ENCODE peak calls at places on chromosomes 5 and 9, in seven cellular contexts. C is neural progenitor cell, Z is upper lobe of right lung, K is dorsolateral prefrontal cortex, U is heart right ventricle, N is gastrocnemius medialis, Q is sigmoid colon. J is an unnamed sample.

GRCh38 chr5:171537463-171537862 is 118.0 kb downstream of the FGF18 start:
- DNase-seq in C (no peak), Z (no peak), K (no peak), U (no peak), N (no peak), Q (no peak), J (no peak)

GRCh38 chr5:166505546-166505945 is 1785.9 kb upstream of the WWC1 start:
- DNase-seq in C (peak; percentile 45), Z (no peak), K (no peak), U (no peak), N (no peak), Q (no peak), J (no peak)

GRCh38 chr9:14749738-14750137 is 27.2 kb upstream of the CER1 start:
- DNase-seq in C (peak; percentile 9), Z (no peak), K (no peak), U (no peak), N (no peak), Q (no peak), J (no peak)

GRCh38 chr5:454936-455335 is 12.0 kb downstream of the EXOC3 start:
- DNase-seq in C (no peak), Z (peak; percentile 48), K (peak; percentile 16), U (no peak), N (peak; percentile 8), Q (peak; percentile 40), J (peak; percentile 68)

GRCh38 chr5:55480781-55481180 is 54.0 kb downstream of the PLPP1 start:
- DNase-seq in C (no peak), Z (no peak), K (no peak), U (no peak), N (no peak), Q (no peak), J (no peak)

GRCh38 chr5:463952-464351 is 21.0 kb downstream of the EXOC3 start:
- DNase-seq in C (no peak), Z (peak; percentile 79), K (no peak), U (no peak), N (peak; percentile 12), Q (peak; percentile 24), J (no peak)

GRCh38 chr5:77015938-77016569 is 14.2 kb upstream of the AGGF1 start:
- DNase-seq in C (peak; percentile 45), Z (no peak), K (no peak), U (peak; percentile 7), N (no peak), Q (no peak), J (no peak)

GRCh38 chr9:35229779-35230143 is 68.0 kb downstream of the UNC13B start:
- DNase-seq in C (no peak), Z (no peak), K (no peak), U (no peak), N (no peak), Q (no peak), J (no peak)

GRCh38 chr9:5832093-5832542 is 799 bp downstream of the ERMP1 start:
- DNase-seq in C (no peak), Z (no peak), K (no peak), U (peak; percentile 4), N (no peak), Q (no peak), J (no peak)

GRCh38 chr9:27333241-27334052 is 36.5 kb upstream of the EQTN start:
- DNase-seq in C (peak; percentile 91), Z (no peak), K (peak; percentile 65), U (peak; percentile 62), N (peak; percentile 74), Q (peak; percentile 85), J (no peak)

GRCh38 chr5:167049043-167049663 is 1242.3 kb upstream of the WWC1 start:
- DNase-seq in C (peak; percentile 71), Z (no peak), K (no peak), U (peak; percentile 29), N (no peak), Q (no peak), J (no peak)

GRCh38 chr5:58299266-58299665 is 160.6 kb downstream of the PLK2 start:
- DNase-seq in C (no peak), Z (no peak), K (peak; percentile 66), U (no peak), N (no peak), Q (no peak), J (no peak)

GRCh38 chr5:58300346-58300745 is 159.5 kb downstream of the PLK2 start:
- DNase-seq in C (no peak), Z (no peak), K (no peak), U (no peak), N (no peak), Q (no peak), J (no peak)

GRCh38 chr5:58294598-58295298 is 165.1 kb downstream of the PLK2 start:
- DNase-seq in C (no peak), Z (no peak), K (no peak), U (no peak), N (no peak), Q (no peak), J (no peak)
- H3K27ac ChIP-seq in C (no peak overlapping the region), Z (peak overlapping the region; percentile 11), K (no peak overlapping the region), U (no peak overlapping the region), N (no peak overlapping the region), Q (no peak overlapping the region), J (no peak overlapping the region)

DNA sequence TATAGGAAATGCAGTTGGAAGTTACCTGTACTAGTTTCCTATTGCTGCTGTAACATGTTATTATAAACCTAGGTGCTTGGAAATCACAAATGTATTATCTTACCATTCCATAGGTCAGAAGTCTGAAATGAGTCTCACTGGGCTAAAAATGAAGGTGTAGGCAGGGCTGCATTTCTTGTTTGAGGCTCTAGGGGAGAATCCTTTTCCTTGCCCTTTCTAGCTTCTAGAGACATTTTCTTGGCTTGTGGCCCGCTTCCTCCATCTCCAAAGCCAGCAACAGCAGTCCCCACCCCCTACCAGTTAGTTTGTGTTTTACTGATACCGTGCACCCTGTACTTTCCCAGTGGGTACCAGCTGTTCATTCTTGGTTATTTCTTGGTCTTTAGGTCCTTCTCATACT is 153.3 kb downstream of the SLF1 start:
- DNase-seq in C (no peak), Z (no peak), K (no peak), U (no peak), N (no peak), Q (no peak), J (no peak)
- TF ChIP-seq CTCF in C (no peak), Z (no peak), K (no peak), U (no peak), N (no peak), Q (no peak), J (no peak)

GRCh38 chr9:127530206-127530941 is 79.1 kb downstream of the LRSAM1 start:
- DNase-seq in C (no peak), Z (no peak), K (no peak), U (no peak), N (no peak), Q (no peak), J (no peak)

GRCh38 chr9:127531676-127532075 is 80.4 kb downstream of the LRSAM1 start:
- DNase-seq in C (no peak), Z (no peak), K (no peak), U (no peak), N (no peak), Q (no peak), J (no peak)

GRCh38 chr9:127528407-127529251 is 77.3 kb downstream of the LRSAM1 start:
- DNase-seq in C (peak; percentile 73), Z (no peak), K (no peak), U (peak; percentile 41), N (no peak), Q (no peak), J (no peak)

GRCh38 chr9:127527560-127528268 is 76.4 kb downstream of the LRSAM1 start:
- DNase-seq in C (no peak), Z (no peak), K (no peak), U (no peak), N (no peak), Q (no peak), J (no peak)

GRCh38 chr9:127529671-127530070 is 78.4 kb downstream of the LRSAM1 start:
- DNase-seq in C (no peak), Z (no peak), K (no peak), U (no peak), N (no peak), Q (no peak), J (no peak)
- H3K27ac ChIP-seq in C (no peak overlapping the region), Z (peak overlapping the region; percentile 7), K (no peak overlapping the region), U (peak overlapping the region; percentile 78), N (no peak overlapping the region), Q (no peak overlapping the region), J (peak overlapping the region; percentile 83)

GRCh38 chr9:113154471-113154870 is 3.7 kb downstream of the SLC31A2 start:
- DNase-seq in C (no peak), Z (no peak), K (peak; percentile 49), U (no peak), N (peak; percentile 80), Q (peak; percentile 72), J (no peak)

GRCh38 chr9:113158446-113158845 is 7.6 kb downstream of the SLC31A2 start:
- DNase-seq in C (no peak), Z (no peak), K (no peak), U (no peak), N (no peak), Q (no peak), J (no peak)

GRCh38 chr9:113155911-113156559 is 5.2 kb downstream of the SLC31A2 start:
- DNase-seq in C (no peak), Z (no peak), K (no peak), U (no peak), N (no peak), Q (no peak), J (no peak)

GRCh38 chr9:113154936-113155335 is 4.1 kb downstream of the SLC31A2 start:
- DNase-seq in C (no peak), Z (no peak), K (no peak), U (no peak), N (no peak), Q (no peak), J (no peak)

DNA sequence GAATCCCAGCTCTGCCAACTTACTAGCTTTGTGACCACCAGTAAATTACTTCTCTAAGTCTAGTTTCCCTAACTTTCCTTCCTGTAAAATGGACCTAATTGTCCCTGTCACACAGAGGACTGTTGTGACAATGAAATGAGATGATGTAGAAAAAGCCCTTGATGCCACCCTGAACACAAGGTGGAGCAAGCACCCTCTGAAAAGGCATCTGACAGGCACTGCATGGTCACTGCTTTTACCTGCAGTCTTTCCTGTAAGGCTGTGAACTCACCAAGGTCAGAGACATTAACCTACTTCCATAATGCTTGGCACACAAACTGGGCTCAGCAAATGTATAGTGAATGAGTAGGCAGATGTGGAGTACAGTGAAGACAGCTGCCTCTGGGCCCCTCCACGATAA is 6.1 kb downstream of the SLC31A2 start:
- DNase-seq in C (no peak), Z (no peak), K (no peak), U (no peak), N (no peak), Q (no peak), J (no peak)
- TF ChIP-seq CTCF in C (no peak), Z (no peak), K (no peak), U (no peak), N (no peak), Q (no peak), J (no peak)

GRCh38 chr5:117713585-117714198 is 1139.1 kb upstream of the SEMA6A start:
- DNase-seq in C (no peak), Z (no peak), K (no peak), U (no peak), N (no peak), Q (no peak), J (no peak)
- H3K27ac ChIP-seq in C (no peak overlapping the region), Z (no peak overlapping the region), K (no peak overlapping the region), U (no peak overlapping the region), N (no peak overlapping the region), Q (no peak overlapping the region), J (no peak overlapping the region)